ENCODE peak calls at places on chromosomes 13 and 19, in six cellular contexts. F, T, Z, C, S and H are unnamed samples.

GRCh38 chr19:10525636-10526035 is 8.4 kb upstream of the S1PR5 start:
- DNase-seq in C (no peak), F (no peak), S (no peak), T (no peak), Z (no peak), H (no peak)

GRCh38 chr13:27401210-27401609 is 23.2 kb upstream of the GTF3A start:
- DNase-seq in F (no peak), Z (no peak), C (no peak), T (no peak), S (no peak), H (no peak)

GRCh38 chr19:19642506-19643157 is 825 bp downstream of the GMIP start:
- DNase-seq in S (no peak), F (peak), T (no peak), Z (no peak), C (no peak), H (no peak)

GRCh38 chr13:94968757-94969086 is 256.4 kb upstream of the SOX21 start:
- DNase-seq in S (no peak), F (no peak), Z (no peak), C (no peak), T (no peak), H (no peak)

GRCh38 chr19:39428309-39429112 is 7.2 kb downstream of the RPS16 start:
- DNase-seq in S (no peak), C (peak), Z (no peak), T (no peak), F (peak), H (peak)

GRCh38 chr19:3190921-3191805 is 5.4 kb downstream of the NCLN start:
- DNase-seq in Z (no peak), T (no peak), C (no peak), F (no peak), S (no peak), H (no peak)

GRCh38 chr19:53041366-53041765 is 3.2 kb upstream of the ERVV-2 start:
- DNase-seq in S (no peak), C (no peak), Z (no peak), F (no peak), T (no peak), H (no peak)

GRCh38 chr19:47107201-47107952 is 6.2 kb downstream of the ZC3H4 start:
- DNase-seq in Z (no peak), S (no peak), F (no peak), T (no peak), C (no peak), H (no peak)

GRCh38 chr13:98975822-98976261 is 2.0 kb downstream of the DOCK9 start:
- DNase-seq in F (peak), T (no peak), S (no peak), Z (no peak), C (no peak), H (no peak)

GRCh38 chr13:76934671-76935070 is 13.6 kb upstream of the ACOD1 start:
- DNase-seq in C (no peak), F (no peak), T (no peak), S (no peak), Z (no peak), H (no peak)

GRCh38 chr19:5997371-5997770 is 19.4 kb upstream of the RANBP3 start:
- DNase-seq in F (peak), C (peak), S (no peak), Z (no peak), T (no peak), H (no peak)

GRCh38 chr19:10620786-10621185 is 4.6 kb upstream of the SLC44A2 start:
- DNase-seq in F (no peak), T (no peak), Z (no peak), S (no peak), C (no peak), H (no peak)

GRCh38 chr13:25945596-25945995 is 106.2 kb downstream of the SHISA2 start:
- DNase-seq in T (no peak), C (no peak), S (no peak), F (peak), Z (no peak), H (no peak)

GRCh38 chr13:95288899-95289500 is 12.3 kb downstream of the ABCC4 start:
- DNase-seq in T (no peak), C (no peak), S (no peak), F (no peak), Z (no peak), H (no peak)

GRCh38 chr19:10292206-10292788 is 2.5 kb downstream of the ICAM5 start:
- DNase-seq in F (peak), Z (no peak), T (no peak), S (peak), C (peak), H (no peak)

GRCh38 chr19:46115396-46116109 is 8.9 kb downstream of the IGFL3 start:
- DNase-seq in S (no peak), C (no peak), Z (peak), F (no peak), T (no peak), H (peak)

GRCh38 chr13:29556742-29557141 is 38.7 kb downstream of the SLC7A1 start:
- DNase-seq in F (no peak), S (no peak), C (no peak), Z (no peak), T (no peak), H (no peak)

GRCh38 chr13:109857803-109858202 is 71.4 kb upstream of the IRS2 start:
- DNase-seq in Z (no peak), C (no peak), F (peak), S (no peak), T (no peak), H (no peak)

GRCh38 chr13:48235100-48235813 is 2.3 kb downstream of the ITM2B start:
- DNase-seq in Z (no peak), F (peak), T (no peak), C (no peak), S (no peak), H (no peak)

GRCh38 chr13:79258489-79258888 is 147.6 kb downstream of the RBM26 start:
- DNase-seq in S (no peak), F (no peak), T (no peak), C (no peak), Z (no peak), H (no peak)

GRCh38 chr19:13597625-13598024 is 91.3 kb upstream of the CACNA1A start:
- DNase-seq in Z (peak), T (peak), F (peak), C (peak), S (peak), H (peak)
- TF ChIP-seq CTCF in Z (peak), T (peak), F (peak), C (peak), S (peak), H (peak)

GRCh38 chr13:72565893-72566292 is 161.5 kb downstream of the MZT1 start:
- DNase-seq in F (no peak), C (no peak), S (no peak), Z (no peak), T (no peak), H (peak)
- TF ChIP-seq CTCF in F (peak), C (peak), S (peak), Z (peak), T (peak), H (peak)

GRCh38 chr19:13260883-13261653 is 110.9 kb downstream of the IER2 start:
- DNase-seq in F (no peak), Z (peak), C (no peak), T (peak), S (peak), H (peak)
- TF ChIP-seq CTCF in F (no peak), Z (no peak), C (no peak), T (no peak), S (no peak), H (no peak)

DNA sequence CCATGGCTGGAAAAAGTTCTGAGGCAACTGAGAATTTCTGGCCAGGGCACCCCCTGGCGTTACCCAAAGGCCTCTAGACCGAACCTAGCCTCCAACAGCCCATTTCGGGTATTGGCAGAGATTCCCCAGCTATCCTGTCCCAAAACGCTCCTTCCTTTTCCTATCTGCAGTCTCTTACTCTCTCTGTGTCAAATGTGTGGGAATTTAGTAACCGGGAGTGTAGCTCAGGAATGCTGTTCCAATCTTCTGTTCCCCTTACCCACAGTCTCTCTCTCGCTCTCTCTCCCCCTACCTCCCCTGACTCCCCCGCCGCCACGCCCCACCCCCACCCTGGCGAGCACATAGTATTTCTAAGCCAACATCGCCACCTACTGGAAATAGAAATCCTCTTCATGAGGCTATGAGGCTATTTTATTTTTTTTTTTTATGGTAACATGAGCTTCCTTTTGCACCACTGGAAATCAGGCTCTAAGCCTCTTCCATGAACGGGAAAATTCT is 27.0 kb downstream of the OXGR1 start:
- DNase-seq in C (no peak), F (peak), Z (no peak), T (no peak), S (no peak), H (no peak)
- TF ChIP-seq CTCF in C (peak), F (peak), Z (no peak), T (no peak), S (no peak), H (no peak)

GRCh38 chr19:12484371-12485322 is at the start of gene ZNF709:
- DNase-seq in T (peak), F (peak), Z (no peak), S (peak), C (peak), H (peak)
- TF ChIP-seq CTCF in T (no peak), F (no peak), Z (no peak), S (no peak), C (no peak), H (no peak)

DNA sequence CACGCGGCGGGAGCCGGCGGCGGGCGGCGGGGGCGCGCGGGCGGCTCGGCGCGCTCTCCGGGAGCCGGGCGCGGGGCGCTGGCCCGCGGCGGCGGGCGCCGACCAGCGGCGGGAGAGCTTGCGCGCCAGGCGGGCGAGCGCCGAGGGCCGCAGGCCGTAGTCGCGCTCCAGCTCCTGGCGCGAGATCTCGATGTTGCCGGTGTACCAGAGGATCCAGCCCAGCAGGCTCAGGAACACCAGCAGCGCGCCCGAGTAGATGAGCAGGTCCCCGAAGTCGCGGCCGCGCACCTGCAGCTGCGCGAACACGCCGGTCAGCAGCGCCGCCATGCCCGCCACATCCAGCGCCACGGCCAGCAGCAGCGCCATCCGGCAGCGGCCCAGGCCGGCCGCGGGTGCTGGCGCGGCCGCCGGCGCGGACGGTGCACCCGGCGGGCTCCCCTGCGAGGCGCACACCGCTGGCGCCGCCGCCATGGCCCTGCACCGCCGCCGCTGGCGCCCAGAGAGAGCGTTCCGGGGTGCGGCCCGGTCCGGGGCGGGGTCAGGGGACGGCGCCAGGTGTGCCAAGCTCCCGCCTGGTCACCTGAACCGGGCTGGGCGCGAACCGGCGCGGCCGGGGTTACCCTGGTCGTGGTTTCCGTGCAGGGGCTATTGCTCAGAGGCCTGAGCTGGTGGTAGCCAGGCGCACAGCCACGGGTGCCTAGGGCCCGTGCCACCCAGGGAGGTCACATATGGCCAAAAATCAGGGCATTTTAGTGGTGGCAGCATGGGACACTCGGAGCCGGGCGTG is at the start of gene TMEM238:
- DNase-seq in Z (no peak), F (peak), S (no peak), C (peak), T (no peak), H (no peak)
- TF ChIP-seq CTCF in Z (no peak), F (no peak), S (no peak), C (no peak), T (peak), H (no peak)

GRCh38 chr19:688992-689391 is 6.3 kb downstream of the PRSS57 start:
- DNase-seq in C (no peak), Z (no peak), S (no peak), T (no peak), F (no peak), H (no peak)
- TF ChIP-seq CTCF in C (no peak), Z (no peak), S (no peak), T (no peak), F (no peak), H (no peak)

DNA sequence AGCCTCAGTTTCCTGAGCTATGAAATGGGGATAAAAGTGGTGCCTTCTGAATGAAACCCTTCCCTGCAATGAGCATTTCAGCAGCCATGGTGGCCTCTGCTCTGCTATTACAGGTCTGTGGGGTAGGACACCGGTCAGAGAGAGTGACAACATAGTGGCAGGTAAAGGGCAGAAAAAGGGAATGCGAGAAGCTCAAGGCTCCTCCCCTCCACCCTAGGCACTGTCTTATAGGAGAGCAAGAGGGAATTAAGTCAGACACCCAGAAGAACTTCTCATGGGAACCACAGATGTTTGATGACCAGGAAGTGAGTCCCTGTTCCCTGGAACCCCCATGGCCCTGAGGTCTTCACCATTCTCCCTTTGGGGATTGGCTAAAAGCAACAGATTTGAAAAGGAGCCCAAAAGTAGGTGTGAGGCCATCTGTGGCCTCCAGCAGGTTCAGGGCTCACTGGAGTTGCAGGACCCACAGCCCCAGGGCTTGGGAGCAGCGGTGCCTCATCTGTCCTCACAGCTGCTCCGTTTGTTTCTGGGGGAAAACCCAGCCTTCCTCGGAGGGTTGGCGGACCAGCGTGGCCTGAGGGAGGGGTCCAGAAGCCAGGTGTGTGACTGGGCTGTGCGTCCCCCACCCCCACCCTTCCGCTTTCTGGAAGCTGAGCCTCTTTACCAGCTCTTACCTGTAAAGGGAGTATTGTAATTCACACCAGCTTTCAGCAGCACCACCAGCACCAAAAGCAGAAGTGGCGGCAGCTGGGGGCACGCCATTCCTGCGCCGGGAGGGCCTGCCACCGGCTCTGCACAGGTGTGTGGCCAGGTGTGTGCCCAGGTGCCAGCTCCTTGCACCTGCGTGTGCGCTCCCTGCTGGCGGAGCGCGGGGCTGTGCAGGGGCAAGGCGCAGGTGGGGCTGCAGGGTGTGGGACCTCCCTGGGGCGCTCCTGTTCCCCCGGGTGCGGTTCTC is 19.4 kb downstream of the IQCN start:
- DNase-seq in T (no peak), C (peak), F (peak), S (no peak), Z (no peak), H (no peak)
- TF ChIP-seq CTCF in T (no peak), C (peak), F (peak), S (peak), Z (no peak), H (no peak)

GRCh38 chr19:50205681-50206138 is 2.3 kb downstream of the MYH14 start:
- DNase-seq in F (peak), C (peak), S (no peak), T (no peak), Z (no peak), H (no peak)
- TF ChIP-seq CTCF in F (peak), C (no peak), S (no peak), T (no peak), Z (no peak), H (no peak)

DNA sequence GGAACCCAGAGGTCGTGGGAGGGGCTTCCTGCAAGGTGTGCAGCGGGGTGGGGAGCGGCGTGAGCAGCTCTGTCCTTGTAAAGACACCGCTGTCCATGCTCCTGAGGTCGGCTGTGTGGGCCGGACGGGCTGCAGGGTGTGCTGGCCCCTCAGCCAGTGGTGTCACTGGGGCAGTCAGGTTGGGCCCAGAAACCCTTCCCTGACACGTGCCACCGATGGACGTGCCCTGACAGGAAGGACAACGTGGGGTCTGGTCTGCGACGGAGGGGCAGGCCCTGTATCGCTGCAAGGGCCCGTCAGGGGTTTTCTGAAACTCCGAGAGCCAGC is 4.2 kb upstream of the RPS15 start:
- DNase-seq in C (no peak), F (no peak), S (no peak), Z (no peak), T (no peak), H (no peak)
- TF ChIP-seq CTCF in C (no peak), F (no peak), S (no peak), Z (no peak), T (no peak), H (no peak)